ENCODE peak calls at places on chromosomes 2 and 18, in six cellular contexts. E is frontal cortex; U is heart right ventricle; P is CD4-positive, CD25-positive, alpha-beta regulatory T cell; T is NCI-H2081; Y is EL. R is an unnamed sample.

GRCh38 chr18:36501100-36501499 is 203.6 kb downstream of the FHOD3 start:
- DNase-seq in Y (no peak), E (no peak), T (no peak), P (no peak), U (peak), R (no peak)

GRCh38 chr2:180376076-180376475 is 369.0 kb upstream of the CWC22 start:
- DNase-seq in Y (peak), T (no peak), U (no peak), P (no peak), E (no peak), R (no peak)

GRCh38 chr2:106342801-106343200 is 125.4 kb downstream of the RGPD3 start:
- DNase-seq in P (no peak), U (no peak), Y (no peak), T (no peak), E (no peak), R (no peak)

GRCh38 chr2:200728630-200729029 is 83.1 kb upstream of the BZW1 start:
- DNase-seq in T (no peak), U (no peak), E (no peak), P (no peak), Y (no peak), R (no peak)

GRCh38 chr2:212730994-212731393 is 192.4 kb upstream of the ERBB4 start:
- DNase-seq in U (no peak), E (no peak), T (no peak), P (no peak), Y (no peak), R (no peak)

GRCh38 chr2:130245976-130246375 is 47.7 kb upstream of the TUBA3E start:
- DNase-seq in P (no peak), Y (no peak), E (no peak), U (no peak), T (no peak), R (no peak)

GRCh38 chr2:68390114-68390513 is 25.0 kb downstream of the PLEK start:
- DNase-seq in U (no peak), E (no peak), T (no peak), Y (no peak), P (no peak), R (no peak)

GRCh38 chr2:158359846-158360245 is 96.7 kb downstream of the CCDC148 start:
- DNase-seq in T (no peak), E (no peak), Y (peak), P (no peak), U (no peak), R (no peak)

GRCh38 chr18:6747646-6748045 is 18.1 kb downstream of the ARHGAP28 start:
- DNase-seq in P (no peak), Y (peak), U (no peak), T (no peak), E (no peak), R (no peak)

GRCh38 chr2:71668326-71669057 is 215.1 kb downstream of the DYSF start:
- DNase-seq in U (no peak), P (no peak), T (no peak), Y (no peak), E (no peak), R (no peak)

GRCh38 chr2:216911886-216912285 is 52.0 kb upstream of the TNP1 start:
- DNase-seq in U (no peak), T (no peak), E (no peak), P (no peak), Y (peak), R (no peak)

GRCh38 chr2:24214880-24215279 is 40.0 kb downstream of the FAM228A start:
- DNase-seq in E (no peak), U (no peak), T (no peak), P (peak), Y (no peak), R (no peak)

GRCh38 chr2:143530753-143531152 is 401.5 kb downstream of the ARHGAP15 start:
- DNase-seq in P (no peak), U (no peak), T (peak), E (no peak), Y (peak), R (no peak)

GRCh38 chr2:200308421-200309295 is 2.2 kb downstream of the SPATS2L start:
- DNase-seq in E (no peak), Y (peak), U (no peak), P (no peak), T (no peak), R (no peak)

GRCh38 chr2:86631846-86632485 is 8.3 kb upstream of the RNF103 start:
- DNase-seq in Y (peak), P (no peak), T (no peak), E (no peak), U (no peak), R (no peak)

GRCh38 chr2:170610615-170611014 is 104.5 kb upstream of the SP5 start:
- DNase-seq in E (no peak), Y (no peak), T (no peak), U (no peak), P (no peak), R (no peak)

R was measured in progenitor cell of endocrine pancreas.